ENCODE peak calls at places on chromosomes 16 and 17, in five cellular contexts. P, N, G, A and W are unnamed samples.

GRCh38 chr16:7361416-7362129 is 28.9 kb downstream of the RBFOX1 start:
- DNase-seq in P (no peak), N (no peak), G (no peak), A (no peak), W (no peak)

GRCh38 chr17:30314474-30314873 is 19.4 kb downstream of the TMIGD1 start:
- DNase-seq in P (no peak), N (no peak), G (no peak), A (no peak), W (no peak)

GRCh38 chr16:14202697-14203096 is 131.6 kb downstream of the MRTFB start:
- DNase-seq in P (no peak), N (no peak), G (no peak), A (no peak), W (peak)

GRCh38 chr16:887846-888245 is 82.9 kb downstream of the LMF1 start:
- DNase-seq in P (no peak), N (no peak), G (no peak), A (no peak), W (no peak)

GRCh38 chr17:28717578-28718316 is at the start of gene RAB34:
- DNase-seq in P (no peak), N (no peak), G (peak), A (no peak), W (peak)

GRCh38 chr16:13234999-13235398 is 333.6 kb downstream of the SHISA9 start:
- DNase-seq in P (no peak), N (no peak), G (no peak), A (no peak), W (no peak)

GRCh38 chr16:610513-611381 is 20.0 kb upstream of the WFIKKN1 start:
- DNase-seq in P (no peak), N (no peak), G (peak), A (no peak), W (peak)

GRCh38 chr17:34254146-34254545 is 939 bp upstream of the CCL2 start:
- DNase-seq in P (no peak), N (no peak), G (no peak), A (no peak), W (no peak)

GRCh38 chr16:89172901-89173628 is 1.5 kb downstream of the CDH15 start:
- DNase-seq in P (no peak), N (no peak), G (no peak), A (no peak), W (no peak)

GRCh38 chr16:52512297-52512987 is 34.5 kb downstream of the TOX3 start:
- DNase-seq in P (no peak), N (no peak), G (no peak), A (no peak), W (no peak)

GRCh38 chr17:40018211-40019121 is 3.2 kb downstream of the CSF3 start:
- DNase-seq in P (peak), N (peak), G (no peak), A (no peak), W (no peak)

GRCh38 chr16:67235816-67236547 is 9.1 kb downstream of the TMEM208 start:
- DNase-seq in P (no peak), N (no peak), G (no peak), A (no peak), W (peak)

GRCh38 chr17:82204831-82205719 is 7.6 kb downstream of the CCDC57 start:
- DNase-seq in P (no peak), N (no peak), G (no peak), A (no peak), W (peak)

GRCh38 chr17:73194514-73195222 is 1.8 kb downstream of the COG1 start:
- DNase-seq in P (no peak), N (no peak), G (no peak), A (no peak), W (no peak)

GRCh38 chr17:73191443-73192218 is 1.2 kb upstream of the COG1 start:
- DNase-seq in P (peak), N (peak), G (no peak), A (no peak), W (peak)

GRCh38 chr17:73196500-73196899 is 3.6 kb downstream of the COG1 start:
- DNase-seq in P (no peak), N (peak), G (no peak), A (no peak), W (peak)

GRCh38 chr17:73192219-73192893 is 499 bp upstream of the COG1 start:
- DNase-seq in P (peak), N (peak), G (peak), A (no peak), W (peak)

DNA sequence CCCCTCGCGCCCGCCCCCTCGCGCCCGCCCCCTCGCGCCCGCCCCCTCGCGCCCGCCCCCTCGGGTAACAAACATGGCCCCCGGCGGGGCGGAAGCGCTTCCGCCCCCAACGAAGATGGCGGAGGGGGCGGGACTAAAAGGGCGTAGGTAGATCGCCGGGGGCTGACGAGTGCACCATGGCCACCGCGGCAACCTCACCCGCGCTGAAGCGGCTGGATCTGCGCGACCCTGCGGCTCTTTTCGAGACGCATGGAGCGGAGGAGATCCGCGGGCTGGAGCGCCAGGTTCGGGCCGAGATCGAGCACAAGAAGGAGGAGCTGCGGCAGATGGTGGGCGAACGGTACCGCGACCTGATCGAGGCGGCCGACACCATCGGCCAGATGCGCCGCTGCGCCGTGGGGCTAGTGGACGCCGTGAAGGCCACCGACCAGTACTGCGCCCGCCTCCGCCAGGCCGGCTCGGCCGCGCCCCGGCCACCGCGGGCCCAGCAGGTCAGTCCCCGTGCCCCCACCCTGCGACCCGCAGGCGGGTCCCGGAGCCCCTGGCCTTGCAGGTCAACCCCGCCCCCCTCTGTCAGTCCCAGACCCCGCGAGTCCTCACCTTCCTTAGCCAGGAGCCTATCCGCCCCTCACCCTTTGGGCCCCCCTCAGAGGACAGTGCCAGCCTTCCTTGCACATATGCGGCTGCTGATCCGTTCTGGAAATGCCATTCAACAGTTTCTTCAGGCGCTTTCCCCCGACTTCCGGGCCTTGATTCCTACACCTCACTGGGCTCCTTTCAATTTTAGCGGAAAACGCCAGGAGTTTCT is at the start of gene COG1:
- DNase-seq in P (peak), N (peak), G (peak), A (peak), W (peak)
- TF ChIP-seq POLR2A in P (peak), N (peak), G (peak), A (no peak), W (no peak)

DNA sequence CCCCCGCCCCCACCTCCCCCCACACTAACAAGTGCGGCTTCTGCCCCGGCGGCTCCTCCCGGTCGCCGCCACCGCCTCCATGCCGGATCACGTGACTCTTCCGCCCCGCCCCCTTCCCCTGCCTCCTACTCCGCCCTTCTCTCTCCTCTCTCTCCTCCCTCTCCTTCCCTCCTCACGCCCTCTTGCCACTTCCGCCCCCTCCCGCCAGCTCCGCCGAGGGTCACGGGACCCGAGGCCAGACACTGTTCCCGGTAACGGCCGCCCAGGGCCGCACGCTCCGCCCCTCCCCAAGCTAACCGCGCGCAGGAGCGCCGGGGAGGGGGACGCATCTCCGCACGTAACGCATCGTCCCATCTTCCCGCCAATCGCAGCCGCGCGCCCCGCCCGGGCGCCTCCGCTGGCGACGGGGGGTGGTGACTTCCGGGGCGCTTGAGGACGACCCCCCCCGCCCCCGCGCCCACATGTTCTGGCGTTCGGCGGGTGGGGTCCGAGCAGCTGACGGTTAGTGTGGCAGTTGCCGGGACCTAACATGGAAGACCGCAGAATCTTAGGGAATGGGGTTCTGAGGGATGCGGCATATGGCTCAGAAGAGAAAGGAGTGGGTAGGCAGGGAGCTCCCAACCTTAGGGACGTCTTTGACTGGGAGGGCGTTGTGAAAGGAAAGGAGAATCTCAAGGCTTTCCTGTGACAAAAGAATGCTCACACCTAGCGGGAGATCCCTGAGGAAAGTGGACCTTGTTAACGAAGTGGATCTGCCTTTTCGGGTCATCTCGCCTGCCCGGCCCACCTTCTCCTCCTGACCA is at the start of gene USP32:
- DNase-seq in P (peak), N (peak), G (peak), A (peak), W (peak)
- TF ChIP-seq POLR2A in P (peak), N (peak), G (no peak), A (no peak), W (peak)

DNA sequence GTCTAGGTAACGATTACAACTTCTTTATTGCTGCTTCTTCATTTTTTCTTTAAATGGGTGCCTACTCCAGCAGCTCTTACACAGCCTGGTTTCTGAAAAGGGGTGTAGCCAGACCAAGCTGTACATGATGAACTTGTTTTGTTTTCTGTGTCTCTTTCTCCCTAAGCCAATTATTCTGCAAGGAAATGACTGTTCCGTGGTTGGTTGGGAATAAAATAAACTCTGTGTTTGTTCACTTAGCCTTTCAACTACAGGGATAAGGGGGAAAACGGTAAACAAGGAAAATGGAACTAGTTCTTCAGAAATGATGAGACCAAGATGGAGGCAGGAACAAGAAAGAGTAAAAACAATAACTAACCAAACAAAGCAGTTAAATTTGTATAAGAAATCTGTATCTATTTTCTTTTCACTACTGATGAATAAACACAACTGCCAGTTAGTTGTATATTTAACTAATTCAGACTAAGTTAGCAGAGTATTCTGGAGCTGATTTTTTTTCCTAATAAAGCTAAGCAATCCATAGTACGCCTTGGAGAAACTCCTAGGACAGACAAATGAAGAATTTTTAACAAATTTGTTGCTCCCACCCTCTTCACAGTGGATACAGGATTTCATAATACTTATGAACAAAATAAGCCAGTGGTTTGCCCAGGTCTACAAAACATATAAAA is at the start of gene ABCA6:
- DNase-seq in P (no peak), N (no peak), G (no peak), A (no peak), W (no peak)
- TF ChIP-seq POLR2A in P (no peak), N (peak), G (no peak), A (no peak), W (no peak)

DNA sequence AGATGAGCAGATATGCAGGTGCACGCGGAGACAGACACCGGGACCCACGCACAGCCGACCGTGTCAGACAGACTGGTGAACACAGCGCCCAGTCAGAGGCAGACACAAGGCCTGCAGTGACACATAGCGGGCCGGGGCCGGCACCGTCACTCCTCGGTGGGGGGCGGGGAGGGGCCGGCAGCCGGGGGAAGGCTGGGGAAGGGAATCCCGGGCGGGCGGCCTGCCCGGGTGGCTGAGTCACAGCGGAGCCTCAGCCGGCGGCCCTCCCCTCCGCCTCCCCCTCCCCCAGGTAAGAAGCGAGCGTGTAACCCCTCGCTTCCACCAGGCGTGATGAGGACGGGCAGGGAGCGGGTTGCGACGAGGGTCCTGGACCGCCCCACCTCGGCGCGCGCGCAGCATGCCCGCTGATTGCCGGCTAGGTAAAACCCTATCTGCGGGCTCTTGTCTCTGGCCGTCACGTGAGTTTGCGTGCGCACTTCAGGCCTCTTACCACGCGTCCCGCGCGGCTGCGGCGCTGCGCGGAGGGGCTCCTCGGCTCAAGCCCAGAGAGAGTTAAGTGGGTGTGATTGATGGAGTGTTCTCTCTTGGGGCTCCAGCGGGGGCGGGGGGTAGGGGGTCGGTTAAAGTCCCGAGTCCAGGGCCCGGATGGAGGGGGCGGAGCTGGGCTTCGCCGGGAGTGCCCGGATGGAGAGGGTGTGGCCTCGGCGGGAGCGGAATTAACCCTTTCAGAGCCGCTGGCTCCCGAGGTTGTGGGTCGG is 7.8 kb downstream of the KDM6B start:
- DNase-seq in P (peak), N (peak), G (peak), A (no peak), W (peak)
- TF ChIP-seq POLR2A in P (peak), N (peak), G (no peak), A (no peak), W (peak)

DNA sequence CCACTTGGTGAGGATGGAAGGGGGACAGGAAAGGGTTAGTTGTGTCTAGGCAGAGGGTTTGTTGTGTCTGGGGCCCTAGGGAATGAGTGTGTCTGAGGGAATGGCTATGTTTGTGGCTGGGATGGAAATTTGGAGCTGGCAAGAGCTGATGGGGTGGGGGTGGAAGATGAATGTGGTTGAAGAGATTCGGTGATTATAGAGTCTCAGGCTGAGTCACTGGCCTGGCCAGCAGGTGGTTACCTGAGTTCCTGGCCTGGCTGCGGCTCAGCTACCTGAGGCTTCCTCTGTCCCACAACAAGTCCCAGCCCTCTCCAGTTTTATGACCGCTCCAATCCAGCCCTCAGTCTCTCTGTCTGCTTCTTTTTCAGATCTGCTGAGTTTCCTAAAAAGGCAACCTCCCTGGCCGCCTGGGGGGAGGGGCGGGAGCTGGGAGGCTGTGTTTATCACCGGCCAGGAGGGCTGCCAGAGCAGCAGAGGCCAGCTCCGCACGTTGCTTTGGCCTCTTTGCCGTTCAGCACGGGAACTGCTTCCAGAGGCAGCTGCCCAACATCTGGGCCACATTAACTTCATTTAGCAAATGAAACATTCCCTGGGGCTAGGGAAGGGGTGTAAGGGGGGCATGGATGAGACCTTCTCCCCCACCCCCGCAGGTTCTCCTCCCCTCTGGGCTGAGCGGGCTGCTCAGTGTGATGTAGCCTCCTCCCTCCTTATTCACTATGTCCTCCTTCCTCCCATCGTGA is 21.8 kb downstream of the ITGB3 start:
- DNase-seq in P (no peak), N (peak), G (peak), A (no peak), W (peak)
- TF ChIP-seq POLR2A in P (no peak), N (no peak), G (no peak), A (no peak), W (no peak)

DNA sequence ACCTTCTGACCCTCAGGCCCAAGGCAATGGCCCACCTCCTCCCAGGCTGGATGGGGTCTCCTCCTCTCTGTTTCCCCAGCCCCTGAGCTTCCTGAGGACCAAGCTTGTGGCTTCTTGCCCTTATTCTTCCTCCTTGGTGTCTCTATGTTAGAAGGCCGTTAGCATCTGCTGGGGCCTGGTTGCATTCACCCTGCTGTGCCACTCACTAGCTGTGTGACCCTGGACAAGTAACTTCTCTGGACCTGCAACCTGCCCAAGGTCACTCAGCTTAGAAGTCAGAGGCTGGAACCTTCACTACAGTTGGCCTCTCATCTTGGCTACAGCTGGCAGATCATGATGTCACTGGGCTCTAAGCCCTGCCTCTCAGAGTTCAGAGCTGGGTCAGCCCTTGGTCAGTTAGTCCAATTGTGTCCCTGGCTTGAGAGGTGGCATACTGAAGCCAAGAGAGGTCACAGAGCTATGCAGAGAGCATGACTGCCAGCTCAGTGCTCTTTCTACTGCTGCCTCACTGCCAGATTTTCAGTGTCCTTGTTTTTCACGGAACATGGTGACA is 3.0 kb downstream of the MT2A start:
- DNase-seq in P (no peak), N (peak), G (no peak), A (no peak), W (no peak)
- TF ChIP-seq POLR2A in P (no peak), N (peak), G (no peak), A (no peak), W (no peak)